ENCODE peak calls at places on chromosomes 2 and 18, in five cellular contexts. G is iris pigment epithelial cell; K is HTR-8/SVneo; Q is activated T-cell treated with anti-CD3 and anti-CD28 coated beads, Interleukin-2, amount 50 U/mL, for 4 hours; E is HFFc6. H is an unnamed sample.

GRCh38 chr2:233113114-233113452 is 52.9 kb downstream of the INPP5D start:
- DNase-seq in Q (no peak), K (no peak), E (no peak), G (no peak), H (no peak)

GRCh38 chr18:35463050-35463449 is 34.7 kb downstream of the INO80C start:
- DNase-seq in G (peak), K (no peak), Q (no peak), E (no peak), H (peak)

GRCh38 chr2:82819936-82820335 is 1639.1 kb downstream of the SUCLG1 start:
- DNase-seq in K (no peak), G (peak), Q (no peak), E (peak), H (no peak)

GRCh38 chr2:224241812-224242211 is 160.1 kb downstream of the FAM124B start:
- DNase-seq in K (no peak), G (no peak), E (no peak), Q (no peak), H (no peak)

GRCh38 chr18:61882296-61883004 is 10.4 kb downstream of the RNF152 start:
- DNase-seq in Q (no peak), G (peak), K (no peak), E (peak), H (no peak)

GRCh38 chr2:168443818-168444217 is 12.3 kb upstream of the CERS6 start:
- DNase-seq in Q (no peak), E (no peak), K (no peak), G (no peak), H (no peak)

GRCh38 chr2:8836979-8837794 is at the start of gene KIDINS220:
- DNase-seq in E (peak), G (peak), K (peak), Q (peak), H (peak)

GRCh38 chr18:41096504-41096903 is 858.5 kb upstream of the PIK3C3 start:
- DNase-seq in E (peak), Q (no peak), G (peak), K (no peak), H (peak)

GRCh38 chr18:10303171-10303570 is 151.3 kb upstream of the APCDD1 start:
- DNase-seq in E (no peak), K (no peak), G (no peak), Q (no peak), H (no peak)

GRCh38 chr2:216560695-216561370 is 62.2 kb downstream of the RPL37A start:
- DNase-seq in E (peak), K (no peak), Q (no peak), G (peak), H (no peak)

GRCh38 chr2:60553496-60553991 is at the start of gene BCL11A:
- DNase-seq in G (peak), K (peak), E (peak), Q (no peak), H (peak)